ENCODE peak calls at places on chromosome 5, in five cellular contexts. A, O, Y, W and V are unnamed samples.
A peak's percentile ranks its signal among the peaks of the same experiment; 100 is the strongest.

GRCh38 chr5:41009228-41009627 is 61.9 kb downstream of the MROH2B start:
- DNase-seq in A (no peak), O (peak; percentile 13), Y (no peak), W (no peak), V (no peak)

GRCh38 chr5:96662725-96663513 is 743 bp downstream of the CAST start:
- DNase-seq in A (no peak), O (peak; percentile 69), Y (no peak), W (peak; percentile 50), V (peak; percentile 83)

GRCh38 chr5:170278611-170279500 is 18.7 kb downstream of the LCP2 start:
- DNase-seq in A (no peak), O (no peak), Y (no peak), W (peak; percentile 78), V (no peak)

GRCh38 chr5:178230879-178231735 is 1.5 kb downstream of the PHYKPL start:
- DNase-seq in A (no peak), O (no peak), Y (no peak), W (no peak), V (no peak)

GRCh38 chr5:6638236-6638635 is 5.0 kb downstream of the SRD5A1 start:
- DNase-seq in A (no peak), O (no peak), Y (no peak), W (no peak), V (no peak)

GRCh38 chr5:127505819-127506218 is 11.6 kb upstream of the PRRC1 start:
- DNase-seq in A (no peak), O (no peak), Y (no peak), W (no peak), V (no peak)

GRCh38 chr5:160787247-160787646 is 64.8 kb downstream of the ATP10B start:
- DNase-seq in A (no peak), O (peak; percentile 9), Y (peak; percentile 15), W (peak; percentile 17), V (peak; percentile 11)

GRCh38 chr5:90690317-90690716 is 131.7 kb downstream of the ADGRV1 start:
- DNase-seq in A (no peak), O (no peak), Y (no peak), W (no peak), V (no peak)

GRCh38 chr5:149125386-149125891 is 15.9 kb upstream of the ABLIM3 start:
- DNase-seq in A (no peak), O (peak; percentile 36), Y (peak; percentile 47), W (no peak), V (no peak)

GRCh38 chr5:79193643-79194042 is 42.3 kb upstream of the JMY start:
- DNase-seq in A (no peak), O (no peak), Y (no peak), W (no peak), V (no peak)

GRCh38 chr5:121273818-121274433 is 577.8 kb upstream of the FTMT start:
- DNase-seq in A (no peak), O (peak; percentile 53), Y (no peak), W (no peak), V (no peak)
- TF ChIP-seq SUZ12 in A (no peak), O (no peak), Y (no peak), W (no peak), V (no peak)

GRCh38 chr5:24110019-24110615 is 534.7 kb downstream of the CDH10 start:
- DNase-seq in A (no peak), O (peak; percentile 2), Y (no peak), W (no peak), V (peak; percentile 18)
- TF ChIP-seq SUZ12 in A (no peak), O (no peak), Y (no peak), W (no peak), V (no peak)

DNA sequence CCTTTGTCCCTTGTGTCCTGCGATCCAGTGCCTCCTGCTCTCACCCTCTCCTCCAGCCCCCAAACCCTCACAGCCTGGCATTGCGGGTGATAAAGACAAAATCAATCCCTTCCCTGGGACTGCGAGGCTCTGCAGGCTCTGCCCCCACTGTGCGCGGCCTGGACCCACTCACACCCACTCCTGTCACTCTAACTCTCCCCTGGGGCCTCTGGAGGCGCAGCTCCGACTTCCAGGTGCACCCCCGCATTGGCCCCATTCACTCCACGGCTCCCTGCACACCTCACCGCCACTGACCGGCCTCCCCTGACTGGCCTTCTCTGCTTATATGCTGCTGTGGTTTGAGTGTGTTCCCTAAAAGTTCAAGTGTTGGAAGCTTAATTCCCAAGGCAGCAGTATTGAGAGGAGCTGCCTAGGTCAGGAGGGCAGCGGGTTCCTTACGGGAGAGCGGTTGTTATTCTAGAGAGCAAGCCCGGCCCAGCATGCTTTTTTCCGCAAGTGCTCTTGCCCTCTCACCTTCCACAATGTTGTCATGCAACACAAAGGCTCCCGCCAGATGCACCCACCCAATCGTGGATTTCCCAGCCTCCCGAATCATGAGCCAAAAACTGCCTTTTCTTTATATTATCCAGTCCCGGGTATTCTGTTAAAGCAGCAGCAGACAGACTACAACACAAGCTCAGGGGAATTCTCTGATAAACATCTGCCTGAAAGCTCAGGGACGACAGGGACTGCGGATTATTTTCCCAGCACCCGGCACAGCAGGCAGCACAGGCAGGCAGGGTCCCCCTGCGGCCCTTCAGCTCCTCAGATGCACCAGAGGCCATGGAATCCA is 73.5 kb upstream of the LRRTM2 start:
- DNase-seq in A (no peak), O (no peak), Y (no peak), W (no peak), V (no peak)
- TF ChIP-seq SUZ12 in A (no peak), O (no peak), Y (no peak), W (no peak), V (no peak)

GRCh38 chr5:30879887-30880286 is 313.6 kb upstream of the CDH6 start:
- DNase-seq in A (no peak), O (no peak), Y (no peak), W (no peak), V (no peak)

GRCh38 chr5:30871191-30871590 is 322.3 kb upstream of the CDH6 start:
- DNase-seq in A (no peak), O (no peak), Y (no peak), W (no peak), V (no peak)

GRCh38 chr5:30878751-30879150 is 314.7 kb upstream of the CDH6 start:
- DNase-seq in A (no peak), O (no peak), Y (no peak), W (no peak), V (no peak)

GRCh38 chr5:30874234-30875034 is 319.1 kb upstream of the CDH6 start:
- DNase-seq in A (no peak), O (no peak), Y (no peak), W (no peak), V (no peak)
- TF ChIP-seq SUZ12 in A (no peak), O (no peak), Y (no peak), W (no peak), V (no peak)

GRCh38 chr5:176640616-176641015 is 6.7 kb upstream of the TSPAN17 start:
- DNase-seq in A (no peak), O (no peak), Y (no peak), W (no peak), V (no peak)
- TF ChIP-seq SUZ12 in A (no peak), O (no peak), Y (no peak), W (no peak), V (no peak)

GRCh38 chr5:83000448-83000847 is 76.7 kb downstream of the TMEM167A start:
- DNase-seq in A (no peak), O (no peak), Y (no peak), W (no peak), V (no peak)
- TF ChIP-seq SUZ12 in A (no peak), O (no peak), Y (no peak), W (no peak), V (no peak)

GRCh38 chr5:137847699-137848098 is 20.0 kb upstream of the MYOT start:
- DNase-seq in A (no peak), O (no peak), Y (no peak), W (peak; percentile 33), V (no peak)
- TF ChIP-seq SUZ12 in A (no peak), O (no peak), Y (no peak), W (no peak), V (no peak)